ENCODE peak calls at places on chromosomes 11 and 22, in five cellular contexts. Z is fibroblast of mammary gland, R is cardiac fibroblast, X is fibroblast of lung, S is GM12865. M is an unnamed sample.

GRCh38 chr11:114111369-114112042 is 52.0 kb downstream of the ZBTB16 start:
- DNase-seq in S (no peak), Z (peak), X (no peak), R (peak), M (no peak)

GRCh38 chr11:78666675-78667129 is 92.0 kb upstream of the NARS2 start:
- DNase-seq in Z (peak), R (peak), S (no peak), X (peak), M (no peak)

GRCh38 chr11:68140496-68141246 is 19.5 kb upstream of the CHKA start:
- DNase-seq in R (no peak), X (no peak), S (no peak), Z (no peak), M (no peak)

GRCh38 chr11:14041040-14041439 is 78.5 kb downstream of the SPON1 start:
- DNase-seq in R (no peak), S (no peak), X (no peak), Z (peak), M (peak)

GRCh38 chr11:68956142-68956541 is 24.6 kb downstream of the MRGPRD start:
- DNase-seq in Z (no peak), R (no peak), S (peak), X (no peak), M (peak)

GRCh38 chr11:119012629-119013170 is 5.4 kb downstream of the RPS25 start:
- DNase-seq in X (no peak), Z (no peak), R (no peak), S (no peak), M (no peak)

GRCh38 chr11:126079640-126080205 is 17.1 kb upstream of the CDON start:
- DNase-seq in X (no peak), Z (no peak), S (no peak), R (no peak), M (peak)

GRCh38 chr11:15629690-15630321 is 515.1 kb downstream of the INSC start:
- DNase-seq in X (no peak), Z (no peak), R (peak), S (peak), M (peak)

GRCh38 chr11:5004429-5005274 is 10.0 kb downstream of the OR51L1 start:
- DNase-seq in R (peak), Z (peak), X (peak), S (peak), M (peak)

GRCh38 chr11:34997872-34998548 is 81.6 kb downstream of the PDHX start:
- DNase-seq in X (peak), R (peak), S (no peak), Z (peak), M (no peak)

GRCh38 chr11:73972620-73973449 is 9.8 kb downstream of the UCP2 start:
- DNase-seq in X (no peak), S (no peak), R (no peak), Z (no peak), M (no peak)

GRCh38 chr11:4092031-4092430 is 2.6 kb upstream of the RRM1 start:
- DNase-seq in Z (no peak), R (no peak), S (peak), X (no peak), M (no peak)

GRCh38 chr22:46738642-46738960 is 549 bp upstream of the CERK start:
- DNase-seq in X (no peak), R (no peak), S (no peak), Z (no peak), M (peak)

GRCh38 chr22:39297490-39298193 is 21.8 kb downstream of the RPL3 start:
- DNase-seq in Z (no peak), X (peak), R (no peak), S (peak), M (peak)

GRCh38 chr11:74950374-74950969 is 1.4 kb downstream of the SPCS2 start:
- DNase-seq in S (peak), Z (no peak), X (no peak), R (no peak), M (no peak)

GRCh38 chr11:116078101-116078561 is 573.9 kb upstream of the CADM1 start:
- DNase-seq in X (peak), S (peak), Z (no peak), R (no peak), M (peak)

GRCh38 chr11:5846689-5847088 is 5.0 kb upstream of the OR52E6 start:
- DNase-seq in S (no peak), X (no peak), R (no peak), Z (no peak), M (no peak)

GRCh38 chr11:12675951-12676711 is 1.9 kb downstream of the TEAD1 start:
- DNase-seq in Z (peak), R (peak), X (peak), S (peak), M (no peak)

GRCh38 chr22:45968751-45969413 is 8.1 kb downstream of the WNT7B start:
- DNase-seq in X (peak), Z (peak), S (no peak), R (peak), M (no peak)

GRCh38 chr11:105132716-105133511 is 6.7 kb downstream of the CARD18 start:
- DNase-seq in X (peak), R (peak), Z (peak), S (no peak), M (no peak)

GRCh38 chr11:31782243-31782642 is 28.9 kb downstream of the PAX6 start:
- DNase-seq in S (no peak), X (no peak), R (no peak), Z (no peak), M (no peak)

GRCh38 chr22:46851941-46852340 is 89.5 kb downstream of the TBC1D22A start:
- DNase-seq in Z (no peak), X (no peak), S (no peak), R (no peak), M (no peak)

GRCh38 chr22:39989633-39990032 is 5.1 kb upstream of the FAM83F start:
- DNase-seq in R (no peak), Z (no peak), S (no peak), X (no peak), M (peak)

GRCh38 chr11:120832609-120833221 is 191.2 kb upstream of the TBCEL start:
- DNase-seq in Z (no peak), R (no peak), S (no peak), X (peak), M (peak)

GRCh38 chr22:32720924-32721323 is 80.6 kb upstream of the TIMP3 start:
- DNase-seq in R (peak), Z (peak), X (peak), S (no peak), M (no peak)

GRCh38 chr22:26725012-26725676 is 67.8 kb downstream of the MIAT start:
- DNase-seq in Z (no peak), R (no peak), S (no peak), X (no peak), M (no peak)

GRCh38 chr11:22193348-22194051 is 615 bp downstream of the ANO5 start:
- DNase-seq in R (no peak), X (peak), S (peak), Z (no peak), M (peak)

GRCh38 chr22:20429254-20430100 is 8.1 kb downstream of the SCARF2 start:
- DNase-seq in S (peak), R (no peak), X (no peak), Z (no peak), M (peak)

GRCh38 chr11:14500181-14500651 is 605 bp upstream of the COPB1 start:
- DNase-seq in S (peak), R (peak), Z (peak), X (peak), M (peak)

GRCh38 chr22:37169947-37170688 is 17.9 kb downstream of the C1QTNF6 start:
- DNase-seq in Z (no peak), X (no peak), S (no peak), R (no peak), M (no peak)
- TF ChIP-seq CTCF in Z (no peak), X (no peak), S (no peak), R (no peak), M (no peak)

GRCh38 chr11:131912127-131912526 is 541.7 kb downstream of the NTM start:
- DNase-seq in Z (no peak), S (no peak), R (no peak), X (no peak), M (no peak)

GRCh38 chr11:131913267-131913666 is 542.9 kb downstream of the NTM start:
- DNase-seq in Z (no peak), S (no peak), R (peak), X (peak), M (no peak)

GRCh38 chr11:131916633-131917032 is 546.2 kb downstream of the NTM start:
- DNase-seq in X (no peak), R (no peak), S (no peak), Z (no peak), M (no peak)

GRCh38 chr11:131917634-131918384 is 547.4 kb downstream of the NTM start:
- DNase-seq in S (no peak), X (no peak), Z (no peak), R (no peak), M (peak)

DNA sequence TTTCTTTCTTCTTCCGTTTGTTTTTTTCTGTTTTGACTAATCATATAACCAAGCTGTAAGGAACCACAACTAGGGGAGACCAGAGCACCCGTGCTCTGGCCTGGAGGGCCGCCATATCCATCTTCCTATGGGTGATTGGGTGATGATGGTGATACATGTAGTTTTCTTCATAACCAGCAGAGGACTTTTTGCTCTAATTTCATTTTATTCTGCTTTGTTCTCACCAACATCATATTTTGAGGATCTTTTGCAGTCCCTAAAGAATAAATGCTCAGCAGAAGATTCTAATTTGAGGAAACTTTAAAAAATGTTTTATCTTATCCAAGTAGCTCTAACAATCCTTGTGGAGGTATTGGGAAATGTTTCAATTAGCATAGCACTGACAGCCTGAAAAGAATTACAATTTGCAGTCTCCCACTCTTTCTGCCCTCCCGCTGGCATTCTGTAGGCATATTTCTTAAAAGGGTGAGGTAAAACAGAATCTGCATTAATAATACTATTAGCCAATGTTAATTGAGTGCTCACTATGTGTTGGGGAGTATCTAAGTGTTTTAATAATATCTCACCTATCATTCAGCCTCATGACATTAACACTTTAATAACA is 544.0 kb downstream of the NTM start:
- DNase-seq in R (peak), X (no peak), S (no peak), Z (peak), M (no peak)
- TF ChIP-seq CTCF in R (peak), X (peak), S (peak), Z (peak), M (peak)

GRCh38 chr11:63635762-63636465 is 21.7 kb upstream of the PLAAT3 start:
- DNase-seq in X (peak), S (peak), R (peak), Z (peak), M (peak)

GRCh38 chr11:63639195-63639832 is 25.1 kb upstream of the PLAAT3 start:
- DNase-seq in Z (peak), S (no peak), R (peak), X (peak), M (peak)

GRCh38 chr11:63643205-63643604 is 28.0 kb downstream of the ATL3 start:
- DNase-seq in S (no peak), R (no peak), Z (no peak), X (no peak), M (no peak)

DNA sequence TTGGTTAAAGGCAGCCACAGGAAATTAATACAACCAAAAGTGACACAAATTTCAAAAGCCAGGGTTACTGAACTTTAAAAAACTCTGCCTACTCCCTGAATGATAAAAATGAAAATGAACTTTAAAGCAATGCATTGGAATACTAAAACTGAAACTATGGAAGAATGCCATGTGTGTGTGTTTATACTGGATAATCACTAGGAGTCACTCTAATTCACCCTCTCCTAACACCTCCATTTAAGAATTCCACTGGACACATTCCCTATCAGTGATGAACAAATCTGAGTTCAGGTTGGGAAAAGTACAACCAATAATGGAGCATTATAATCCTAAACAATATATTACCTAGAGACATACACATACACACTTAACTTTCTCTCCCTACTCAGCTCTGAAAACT is 27.5 kb upstream of the PLAAT3 start:
- DNase-seq in Z (peak), R (peak), X (peak), S (no peak), M (no peak)
- TF ChIP-seq CTCF in Z (peak), R (no peak), X (peak), S (no peak), M (peak)

DNA sequence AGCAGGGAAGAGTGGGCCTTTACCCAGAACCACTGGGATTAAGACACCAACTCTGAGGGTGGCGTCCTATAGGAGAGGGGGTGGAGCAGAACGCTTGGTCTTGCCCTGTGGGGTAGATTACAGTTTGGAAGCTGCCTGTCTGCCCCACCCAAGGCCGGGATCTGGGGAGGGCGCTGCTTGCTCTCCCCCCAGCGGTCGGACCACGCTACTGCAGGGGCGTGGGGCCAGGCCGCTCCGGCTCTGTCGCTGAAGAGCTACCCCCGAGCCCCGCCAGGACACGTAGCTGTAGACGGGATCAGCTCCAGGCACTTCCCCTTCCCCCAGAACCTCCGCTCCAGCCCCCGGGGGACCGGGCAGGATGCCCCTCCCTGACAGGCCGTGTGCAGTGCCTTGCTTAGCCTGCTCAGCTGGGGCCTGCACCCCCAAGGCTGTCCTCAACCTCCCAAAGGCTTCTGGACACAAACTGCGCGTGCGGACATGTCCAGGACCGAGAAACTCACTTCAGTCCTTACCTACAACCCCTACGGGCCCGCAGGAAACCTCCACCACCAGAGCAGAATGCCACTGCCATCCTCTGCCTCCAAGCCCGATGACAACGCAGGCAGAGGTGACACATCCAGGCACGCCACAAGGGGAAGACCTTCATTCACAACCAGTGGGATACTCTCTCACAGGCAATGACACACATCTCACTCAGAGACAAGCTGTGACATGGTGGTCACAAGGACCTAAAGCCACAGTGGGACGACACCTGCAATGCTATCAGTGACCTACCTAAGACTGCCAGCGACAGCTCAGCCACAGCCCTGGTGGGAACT is 3.6 kb downstream of the AHNAK start:
- DNase-seq in X (peak), S (peak), Z (peak), R (peak), M (peak)
- TF ChIP-seq CTCF in X (peak), S (peak), Z (peak), R (peak), M (peak)

GRCh38 chr11:56843816-56844215 is 95.3 kb upstream of the OR9G4 start:
- DNase-seq in Z (no peak), S (no peak), R (no peak), X (no peak), M (no peak)

GRCh38 chr11:56845121-56845732 is 96.7 kb upstream of the OR9G4 start:
- DNase-seq in R (no peak), X (no peak), S (no peak), Z (no peak), M (no peak)

GRCh38 chr11:56846631-56847400 is 98.3 kb upstream of the OR9G4 start:
- DNase-seq in R (no peak), X (no peak), S (no peak), Z (no peak), M (no peak)

GRCh38 chr11:56842829-56843794 is 94.6 kb upstream of the OR9G4 start:
- DNase-seq in R (no peak), Z (no peak), S (no peak), X (no peak), M (no peak)

GRCh38 chr11:56841210-56841810 is 92.8 kb upstream of the OR9G4 start:
- DNase-seq in R (peak), Z (peak), X (peak), S (peak), M (peak)
- TF ChIP-seq CTCF in R (peak), Z (peak), X (peak), S (peak), M (peak)

M was measured in GM23338.